ENCODE peak calls at places on chromosomes 12 and 14, in ten cellular contexts. C, P, X, F, A, W, L, T, D and O are unnamed samples.
A peak's percentile ranks its signal among the peaks of the same experiment; 100 is the strongest.

GRCh38 chr14:102201776-102202175 is 62.1 kb downstream of the WDR20 start:
- DNase-seq in C (no peak), P (no peak), X (no peak), F (no peak), A (no peak), W (peak; percentile 53), L (no peak), T (no peak), D (no peak), O (no peak)

GRCh38 chr12:123621101-123621500 is 12.4 kb downstream of the EIF2B1 start:
- DNase-seq in C (no peak), P (no peak), X (no peak), F (no peak), A (no peak), W (no peak), L (no peak), T (no peak), D (no peak), O (no peak)

GRCh38 chr12:26857465-26858176 is 24.6 kb upstream of the ITPR2 start:
- DNase-seq in C (no peak), P (peak; percentile 55), X (peak; percentile 78), F (no peak), A (no peak), W (no peak), L (peak; percentile 33), T (no peak), D (no peak), O (no peak)

GRCh38 chr12:4828176-4828575 is 81.5 kb upstream of the KCNA1 start:
- DNase-seq in C (no peak), P (no peak), X (no peak), F (no peak), A (no peak), W (no peak), L (no peak), T (no peak), D (no peak), O (no peak)

GRCh38 chr12:54036620-54037359 is 3.9 kb downstream of the HOXC5 start:
- DNase-seq in C (no peak), P (no peak), X (no peak), F (no peak), A (no peak), W (no peak), L (peak; percentile 37), T (no peak), D (no peak), O (no peak)

GRCh38 chr14:61368061-61368710 is 46.8 kb downstream of the PRKCH start:
- DNase-seq in C (no peak), P (no peak), X (no peak), F (no peak), A (no peak), W (no peak), L (no peak), T (no peak), D (no peak), O (no peak)

GRCh38 chr12:94147991-94148840 is at the start of gene PLXNC1:
- DNase-seq in C (peak; percentile 64), P (peak; percentile 57), X (peak; percentile 82), F (peak; percentile 87), A (peak; percentile 85), W (peak; percentile 88), L (peak; percentile 46), T (peak; percentile 50), D (peak; percentile 67), O (peak; percentile 35)

GRCh38 chr12:76276499-76277151 is 71.6 kb downstream of the BBS10 start:
- DNase-seq in C (no peak), P (no peak), X (no peak), F (no peak), A (no peak), W (no peak), L (peak; percentile 28), T (no peak), D (no peak), O (no peak)

GRCh38 chr14:50829472-50830043 is 1.4 kb downstream of the NIN start:
- DNase-seq in C (no peak), P (no peak), X (peak; percentile 35), F (no peak), A (no peak), W (no peak), L (no peak), T (no peak), D (no peak), O (no peak)

GRCh38 chr12:5244513-5244972 is 187.4 kb upstream of the NTF3 start:
- DNase-seq in C (no peak), P (no peak), X (no peak), F (no peak), A (no peak), W (no peak), L (no peak), T (no peak), D (no peak), O (no peak)

GRCh38 chr12:63882844-63883243 is 38.3 kb downstream of the SRGAP1 start:
- DNase-seq in C (no peak), P (peak; percentile 13), X (no peak), F (no peak), A (no peak), W (no peak), L (no peak), T (peak; percentile 17), D (no peak), O (no peak)

GRCh38 chr12:89166525-89166934 is 185.8 kb downstream of the DUSP6 start:
- DNase-seq in C (no peak), P (peak; percentile 87), X (no peak), F (no peak), A (no peak), W (no peak), L (no peak), T (peak; percentile 14), D (no peak), O (peak; percentile 84)

GRCh38 chr12:50234347-50234746 is 49.0 kb downstream of the LIMA1 start:
- DNase-seq in C (no peak), P (no peak), X (no peak), F (no peak), A (no peak), W (no peak), L (no peak), T (no peak), D (no peak), O (peak; percentile 51)

GRCh38 chr14:103259801-103260628 is 74.0 kb upstream of the EIF5 start:
- DNase-seq in C (no peak), P (no peak), X (no peak), F (peak; percentile 85), A (no peak), W (no peak), L (no peak), T (no peak), D (no peak), O (no peak)
- H3K4me3 ChIP-seq in C (peak overlapping the region; percentile 14), P (peak overlapping the region; percentile 56), X (peak overlapping the region; percentile 7), F (peak overlapping the region; percentile 29), A (no peak overlapping the region), W (peak overlapping the region; percentile 86), L (peak overlapping the region; percentile 82), T (peak overlapping the region; percentile 48), D (no peak overlapping the region), O (peak overlapping the region; percentile 63)

GRCh38 chr12:117228239-117228638 is 38.0 kb upstream of the FBXO21 start:
- DNase-seq in C (no peak), P (no peak), X (no peak), F (no peak), A (no peak), W (no peak), L (no peak), T (no peak), D (no peak), O (no peak)

GRCh38 chr12:117234441-117234840 is 44.2 kb upstream of the FBXO21 start:
- DNase-seq in C (no peak), P (no peak), X (no peak), F (no peak), A (no peak), W (no peak), L (no peak), T (no peak), D (no peak), O (no peak)

GRCh38 chr12:117235261-117235660 is 45.0 kb upstream of the FBXO21 start:
- DNase-seq in C (no peak), P (no peak), X (no peak), F (no peak), A (no peak), W (no peak), L (no peak), T (no peak), D (no peak), O (no peak)

GRCh38 chr12:117227000-117227653 is 36.9 kb upstream of the FBXO21 start:
- DNase-seq in C (no peak), P (no peak), X (no peak), F (no peak), A (no peak), W (no peak), L (no peak), T (no peak), D (no peak), O (no peak)

DNA sequence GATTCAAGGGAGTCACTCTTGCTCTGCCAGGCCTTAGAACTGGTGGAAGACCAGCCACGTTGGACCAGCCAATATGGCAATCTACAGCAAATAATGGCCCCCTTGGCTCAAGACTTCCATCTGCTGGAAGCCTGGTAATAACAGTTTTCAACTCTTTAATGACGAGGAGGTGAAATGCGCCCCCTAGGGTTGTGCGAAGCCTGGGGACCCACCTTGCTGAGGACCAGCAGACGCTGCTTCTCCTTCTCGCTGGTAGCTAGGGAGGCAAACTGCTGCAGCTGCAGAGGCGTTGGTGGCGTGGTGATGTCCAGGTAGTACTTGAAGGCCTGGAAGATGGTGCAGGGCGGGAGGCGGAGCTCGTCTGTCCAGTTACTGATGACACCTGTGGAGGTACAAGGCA is 41.5 kb upstream of the FBXO21 start:
- DNase-seq in C (no peak), P (no peak), X (peak; percentile 14), F (no peak), A (no peak), W (no peak), L (no peak), T (no peak), D (no peak), O (no peak)
- H3K4me3 ChIP-seq in C (no peak overlapping the region), P (no peak overlapping the region), X (no peak overlapping the region), F (no peak overlapping the region), A (no peak overlapping the region), W (no peak overlapping the region), L (no peak overlapping the region), T (no peak overlapping the region), D (no peak overlapping the region), O (no peak overlapping the region)

DNA sequence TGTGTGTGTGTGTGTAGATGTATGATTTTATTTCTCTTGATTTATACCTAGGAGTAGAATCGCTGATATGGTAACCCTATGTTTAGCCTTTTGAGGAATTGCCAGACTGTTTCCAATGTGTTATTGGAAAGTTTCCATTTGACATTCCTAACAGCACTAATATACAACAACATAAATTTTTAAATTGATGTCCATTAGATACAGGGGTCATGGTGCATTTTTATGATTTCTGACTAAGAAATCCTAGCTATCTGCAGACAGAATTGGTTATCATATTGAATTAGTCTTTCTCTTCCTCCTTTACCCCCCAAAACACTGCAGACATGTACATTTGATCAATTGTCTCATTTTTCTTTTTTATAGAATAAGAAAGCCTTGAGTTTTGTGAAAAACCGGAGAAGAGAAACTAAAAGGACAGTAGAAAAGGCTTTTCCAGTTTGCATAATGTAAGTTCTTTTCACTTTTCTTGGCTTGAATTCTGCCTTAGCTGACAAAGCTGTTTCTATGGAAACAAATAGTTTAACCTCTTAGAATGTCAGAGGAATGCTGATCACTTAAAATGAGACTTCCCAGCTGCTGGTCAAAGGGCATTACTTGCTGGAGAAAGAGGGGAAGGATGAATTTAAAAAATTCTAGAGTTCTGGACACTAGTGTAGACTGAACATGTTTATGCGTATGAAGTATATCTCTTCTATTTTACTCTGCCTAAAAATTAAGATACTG is 28.3 kb downstream of the PALS1 start:
- DNase-seq in C (no peak), P (peak; percentile 86), X (peak; percentile 45), F (no peak), A (no peak), W (no peak), L (peak; percentile 85), T (no peak), D (no peak), O (peak; percentile 87)
- H3K4me3 ChIP-seq in C (no peak overlapping the region), P (peak overlapping the region; percentile 41), X (no peak overlapping the region), F (no peak overlapping the region), A (no peak overlapping the region), W (no peak overlapping the region), L (peak overlapping the region; percentile 71), T (no peak overlapping the region), D (no peak overlapping the region), O (peak overlapping the region; percentile 49)

GRCh38 chr14:34912182-34912581 is 37.0 kb upstream of the BAZ1A start:
- DNase-seq in C (no peak), P (no peak), X (no peak), F (no peak), A (no peak), W (no peak), L (no peak), T (no peak), D (no peak), O (no peak)
- H3K4me3 ChIP-seq in C (no peak overlapping the region), P (no peak overlapping the region), X (no peak overlapping the region), F (no peak overlapping the region), A (no peak overlapping the region), W (no peak overlapping the region), L (no peak overlapping the region), T (no peak overlapping the region), D (no peak overlapping the region), O (no peak overlapping the region)